ENCODE peak calls at places on chromosomes 1 and 21, in four cellular contexts. One of them, this sample, is unnamed.

GRCh38 chr1:27402349-27402754 is 9.9 kb downstream of the GPR3 start:
- DNase-seq in dorsolateral prefrontal cortex: peak
- DNase-seq in mesothelial cell of epicardium: no peak
- DNase-seq in progenitor cell of endocrine pancreas: no peak
- DNase-seq in this sample: no peak

GRCh38 chr1:201072149-201072548 is 40.1 kb downstream of the CACNA1S start:
- DNase-seq in mesothelial cell of epicardium: no peak
- DNase-seq in progenitor cell of endocrine pancreas: no peak
- DNase-seq in dorsolateral prefrontal cortex: no peak
- DNase-seq in this sample: no peak

GRCh38 chr21:42974832-42975820 is 764 bp downstream of the PKNOX1 start:
- DNase-seq in dorsolateral prefrontal cortex: peak
- DNase-seq in progenitor cell of endocrine pancreas: peak
- DNase-seq in mesothelial cell of epicardium: peak
- DNase-seq in this sample: peak

GRCh38 chr1:36456391-36456928 is 6.2 kb upstream of the OSCP1 start:
- DNase-seq in dorsolateral prefrontal cortex: no peak
- DNase-seq in progenitor cell of endocrine pancreas: no peak
- DNase-seq in mesothelial cell of epicardium: no peak
- DNase-seq in this sample: no peak

GRCh38 chr1:37673920-37674319 is 18.4 kb upstream of the CDCA8 start:
- DNase-seq in progenitor cell of endocrine pancreas: no peak
- DNase-seq in dorsolateral prefrontal cortex: no peak
- DNase-seq in mesothelial cell of epicardium: no peak
- DNase-seq in this sample: no peak

GRCh38 chr1:68320349-68320748 is 88.0 kb upstream of the WLS start:
- DNase-seq in dorsolateral prefrontal cortex: no peak
- DNase-seq in progenitor cell of endocrine pancreas: no peak
- DNase-seq in mesothelial cell of epicardium: no peak
- DNase-seq in this sample: no peak

GRCh38 chr1:63429281-63429680 is 61.9 kb downstream of the ALG6 start:
- DNase-seq in mesothelial cell of epicardium: no peak
- DNase-seq in dorsolateral prefrontal cortex: no peak
- DNase-seq in progenitor cell of endocrine pancreas: no peak
- DNase-seq in this sample: no peak

GRCh38 chr1:76503100-76503499 is 364.2 kb upstream of the ST6GALNAC5 start:
- DNase-seq in mesothelial cell of epicardium: no peak
- DNase-seq in dorsolateral prefrontal cortex: no peak
- DNase-seq in progenitor cell of endocrine pancreas: no peak
- DNase-seq in this sample: no peak

GRCh38 chr1:164588388-164589341 is 29.7 kb downstream of the PBX1 start:
- DNase-seq in dorsolateral prefrontal cortex: no peak
- DNase-seq in mesothelial cell of epicardium: peak
- DNase-seq in progenitor cell of endocrine pancreas: peak
- DNase-seq in this sample: no peak

GRCh38 chr1:6958407-6958806 is 173.2 kb downstream of the CAMTA1 start:
- DNase-seq in mesothelial cell of epicardium: no peak
- DNase-seq in progenitor cell of endocrine pancreas: no peak
- DNase-seq in dorsolateral prefrontal cortex: no peak
- DNase-seq in this sample: no peak

GRCh38 chr1:208029381-208030319 is 118.7 kb upstream of the CD34 start:
- DNase-seq in mesothelial cell of epicardium: no peak
- DNase-seq in dorsolateral prefrontal cortex: no peak
- DNase-seq in progenitor cell of endocrine pancreas: no peak
- DNase-seq in this sample: no peak

GRCh38 chr1:1058921-1059493 is 15.1 kb downstream of the RNF223 start:
- DNase-seq in mesothelial cell of epicardium: no peak
- DNase-seq in progenitor cell of endocrine pancreas: no peak
- DNase-seq in dorsolateral prefrontal cortex: no peak
- DNase-seq in this sample: no peak

GRCh38 chr1:10225573-10225972 is 15.2 kb downstream of the KIF1B start:
- DNase-seq in mesothelial cell of epicardium: no peak
- DNase-seq in dorsolateral prefrontal cortex: no peak
- DNase-seq in progenitor cell of endocrine pancreas: no peak
- DNase-seq in this sample: no peak

GRCh38 chr1:89918127-89918793 is 76.7 kb upstream of the ZNF326 start:
- DNase-seq in progenitor cell of endocrine pancreas: no peak
- DNase-seq in mesothelial cell of epicardium: no peak
- DNase-seq in dorsolateral prefrontal cortex: no peak
- DNase-seq in this sample: no peak

GRCh38 chr1:8343464-8344001 is 25.6 kb downstream of the SLC45A1 start:
- DNase-seq in mesothelial cell of epicardium: no peak
- DNase-seq in progenitor cell of endocrine pancreas: no peak
- DNase-seq in dorsolateral prefrontal cortex: no peak
- DNase-seq in this sample: no peak

GRCh38 chr21:34858559-34858958 is 189.8 kb downstream of the CLIC6 start:
- DNase-seq in mesothelial cell of epicardium: no peak
- DNase-seq in progenitor cell of endocrine pancreas: no peak
- DNase-seq in dorsolateral prefrontal cortex: no peak
- DNase-seq in this sample: no peak

DNA sequence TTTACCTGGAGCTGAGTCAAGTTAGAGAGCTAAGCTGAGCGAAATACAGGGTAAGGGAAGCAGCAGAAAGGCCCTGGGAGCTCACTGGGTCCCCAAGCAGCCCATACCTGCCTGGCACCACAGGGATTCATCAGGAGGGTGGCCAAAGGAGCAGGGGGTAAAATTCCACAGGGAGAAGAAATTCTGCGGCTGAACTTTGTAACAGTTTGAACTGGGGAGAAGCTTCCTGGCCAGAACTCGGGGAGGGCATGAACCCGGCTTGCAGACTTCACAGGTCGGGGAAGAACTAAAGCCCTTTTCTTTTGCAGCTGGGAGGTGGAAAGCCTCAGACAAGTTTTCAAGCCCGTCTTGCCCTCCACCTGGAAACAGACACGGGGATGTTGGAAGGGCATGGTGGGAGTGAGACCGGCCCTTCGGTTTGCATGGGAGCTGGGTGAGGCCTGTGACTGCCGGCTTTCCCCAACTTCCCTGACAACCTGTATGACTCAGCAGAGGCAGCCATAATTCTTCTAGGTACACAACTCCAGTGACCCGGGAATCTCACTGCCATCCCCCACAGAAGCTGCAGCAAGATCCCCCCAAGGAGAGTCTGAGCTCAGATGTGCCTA is 11.3 kb downstream of the THEM4 start:
- DNase-seq in mesothelial cell of epicardium: no peak
- DNase-seq in dorsolateral prefrontal cortex: no peak
- DNase-seq in progenitor cell of endocrine pancreas: no peak
- DNase-seq in this sample: no peak
- TF ChIP-seq CTCF in mesothelial cell of epicardium: no peak
- TF ChIP-seq CTCF in dorsolateral prefrontal cortex: no peak
- TF ChIP-seq CTCF in progenitor cell of endocrine pancreas: no peak
- TF ChIP-seq CTCF in this sample: no peak

DNA sequence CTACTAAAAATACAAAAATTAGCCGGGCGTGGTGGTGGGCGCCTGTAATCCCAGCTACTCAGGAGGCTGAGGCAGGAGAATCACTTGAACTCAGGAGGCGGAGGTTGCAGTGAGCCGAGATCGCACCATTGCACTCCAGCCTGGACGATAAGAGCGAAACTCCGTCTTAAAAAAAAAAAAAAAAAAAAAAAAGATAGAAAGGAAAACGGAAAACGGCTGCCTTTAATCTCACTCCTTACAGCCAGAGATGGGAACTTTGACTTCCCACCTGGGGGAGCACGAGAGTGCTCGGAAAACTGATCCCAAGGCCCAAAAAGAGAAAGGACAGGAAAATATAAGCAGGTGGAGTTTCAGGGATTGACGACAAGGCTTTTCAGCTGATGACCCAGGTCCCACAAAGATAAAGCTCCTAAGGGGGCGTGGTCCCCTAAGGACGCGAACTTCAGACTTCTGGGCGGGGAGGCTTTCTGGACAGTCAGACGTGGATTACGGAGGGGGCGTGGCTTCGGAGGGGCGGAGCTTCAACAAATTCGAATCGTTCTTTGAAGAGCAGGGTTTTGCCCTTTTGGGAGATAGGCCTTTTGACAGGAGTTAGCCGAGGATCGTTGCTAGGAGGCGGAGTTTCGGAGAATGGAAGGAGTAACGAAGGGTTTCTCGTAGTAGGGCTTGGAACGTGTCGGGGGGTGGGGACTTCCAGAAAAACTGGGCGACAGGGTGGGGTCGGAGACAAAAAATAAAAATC is 966 bp upstream of the CKS1B start:
- DNase-seq in dorsolateral prefrontal cortex: peak
- DNase-seq in progenitor cell of endocrine pancreas: peak
- DNase-seq in mesothelial cell of epicardium: peak
- DNase-seq in this sample: peak
- TF ChIP-seq CTCF in dorsolateral prefrontal cortex: peak
- TF ChIP-seq CTCF in progenitor cell of endocrine pancreas: peak
- TF ChIP-seq CTCF in mesothelial cell of epicardium: no peak
- TF ChIP-seq CTCF in this sample: no peak

DNA sequence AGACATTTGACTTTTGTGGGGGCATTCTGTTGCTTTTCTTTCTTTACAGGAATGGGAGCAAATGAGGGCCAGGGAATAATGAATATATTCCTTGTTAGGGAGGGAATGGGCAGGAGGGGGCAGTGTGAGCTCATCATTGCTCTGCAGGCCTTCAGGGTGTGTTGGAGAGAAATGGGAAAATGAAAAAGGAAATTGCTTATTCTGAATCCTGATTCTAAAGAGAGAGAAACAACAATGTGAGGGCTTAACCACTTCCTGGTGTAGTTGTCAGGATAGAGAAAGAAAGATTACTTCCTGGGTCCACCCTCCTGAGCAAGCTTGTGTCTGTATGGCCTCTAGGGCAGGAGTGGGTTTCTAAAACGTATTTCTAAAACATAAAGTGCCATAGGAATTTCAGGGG is 28.3 kb downstream of the VANGL2 start:
- DNase-seq in dorsolateral prefrontal cortex: peak
- DNase-seq in mesothelial cell of epicardium: no peak
- DNase-seq in progenitor cell of endocrine pancreas: peak
- DNase-seq in this sample: no peak
- TF ChIP-seq CTCF in dorsolateral prefrontal cortex: peak
- TF ChIP-seq CTCF in mesothelial cell of epicardium: peak
- TF ChIP-seq CTCF in progenitor cell of endocrine pancreas: peak
- TF ChIP-seq CTCF in this sample: no peak

DNA sequence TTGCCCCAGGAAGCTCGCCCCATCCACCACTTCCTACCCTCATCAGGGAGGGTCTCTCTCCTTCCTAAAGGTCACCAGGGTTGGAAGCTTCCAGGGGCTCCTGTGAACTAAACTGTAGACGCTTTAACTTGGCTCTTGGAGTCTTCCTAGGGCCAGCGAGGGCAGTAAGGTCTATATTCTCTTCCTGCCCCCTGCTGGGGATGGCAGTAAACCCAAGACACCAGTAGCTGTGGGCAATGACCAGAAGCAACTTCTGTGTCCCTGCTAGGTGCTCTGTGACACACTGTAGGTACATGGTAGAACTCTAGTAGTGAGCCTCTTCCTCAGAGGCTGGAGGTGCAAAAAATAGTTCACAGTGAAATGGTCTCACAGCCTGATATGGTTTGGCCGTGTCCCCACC is 30.0 kb downstream of the KCND3 start:
- DNase-seq in mesothelial cell of epicardium: no peak
- DNase-seq in dorsolateral prefrontal cortex: no peak
- DNase-seq in progenitor cell of endocrine pancreas: no peak
- DNase-seq in this sample: no peak
- TF ChIP-seq CTCF in mesothelial cell of epicardium: no peak
- TF ChIP-seq CTCF in dorsolateral prefrontal cortex: no peak
- TF ChIP-seq CTCF in progenitor cell of endocrine pancreas: no peak
- TF ChIP-seq CTCF in this sample: no peak

GRCh38 chr1:18373882-18374493 is 106.7 kb upstream of the KLHDC7A start:
- DNase-seq in mesothelial cell of epicardium: no peak
- DNase-seq in dorsolateral prefrontal cortex: no peak
- DNase-seq in progenitor cell of endocrine pancreas: peak
- DNase-seq in this sample: no peak
- TF ChIP-seq CTCF in mesothelial cell of epicardium: no peak
- TF ChIP-seq CTCF in dorsolateral prefrontal cortex: no peak
- TF ChIP-seq CTCF in progenitor cell of endocrine pancreas: peak
- TF ChIP-seq CTCF in this sample: no peak

GRCh38 chr1:86692636-86693035 is 11.7 kb upstream of the SH3GLB1 start:
- DNase-seq in progenitor cell of endocrine pancreas: no peak
- DNase-seq in dorsolateral prefrontal cortex: no peak
- DNase-seq in mesothelial cell of epicardium: no peak
- DNase-seq in this sample: no peak

DNA sequence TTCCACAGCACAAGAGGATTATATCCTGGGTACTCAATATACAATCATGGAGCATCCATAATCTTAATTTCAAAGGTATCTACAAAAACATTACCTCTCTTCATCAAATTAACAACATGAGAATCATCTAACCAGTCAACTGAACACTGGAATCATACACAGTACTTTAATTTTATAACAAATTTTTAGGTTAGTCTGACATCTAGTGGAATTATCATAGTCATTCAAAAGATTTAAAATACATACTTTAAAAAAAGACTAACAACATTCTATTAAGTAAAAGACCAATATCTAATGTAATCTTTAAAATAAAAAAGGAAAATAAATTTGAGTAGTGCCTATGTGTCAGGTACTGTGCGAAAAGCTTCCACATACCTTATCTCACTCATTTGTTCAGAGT is 16.8 kb upstream of the SH3GLB1 start:
- DNase-seq in progenitor cell of endocrine pancreas: no peak
- DNase-seq in mesothelial cell of epicardium: no peak
- DNase-seq in dorsolateral prefrontal cortex: no peak
- DNase-seq in this sample: no peak
- TF ChIP-seq CTCF in progenitor cell of endocrine pancreas: no peak
- TF ChIP-seq CTCF in mesothelial cell of epicardium: no peak
- TF ChIP-seq CTCF in dorsolateral prefrontal cortex: peak
- TF ChIP-seq CTCF in this sample: no peak

GRCh38 chr1:107965112-107965991 is at the start of gene VAV3:
- DNase-seq in progenitor cell of endocrine pancreas: peak
- DNase-seq in mesothelial cell of epicardium: peak
- DNase-seq in dorsolateral prefrontal cortex: peak
- DNase-seq in this sample: no peak
- TF ChIP-seq CTCF in progenitor cell of endocrine pancreas: peak
- TF ChIP-seq CTCF in mesothelial cell of epicardium: no peak
- TF ChIP-seq CTCF in dorsolateral prefrontal cortex: no peak
- TF ChIP-seq CTCF in this sample: no peak

GRCh38 chr1:155062702-155063411 is 683 bp upstream of the EFNA4 start:
- DNase-seq in dorsolateral prefrontal cortex: no peak
- DNase-seq in mesothelial cell of epicardium: no peak
- DNase-seq in progenitor cell of endocrine pancreas: peak
- DNase-seq in this sample: no peak

GRCh38 chr1:155062151-155062686 is 1.3 kb upstream of the EFNA4 start:
- DNase-seq in progenitor cell of endocrine pancreas: peak
- DNase-seq in mesothelial cell of epicardium: no peak
- DNase-seq in dorsolateral prefrontal cortex: no peak
- DNase-seq in this sample: no peak

GRCh38 chr1:155064813-155065436 is 1.4 kb downstream of the EFNA4 start:
- DNase-seq in mesothelial cell of epicardium: no peak
- DNase-seq in progenitor cell of endocrine pancreas: no peak
- DNase-seq in dorsolateral prefrontal cortex: no peak
- DNase-seq in this sample: no peak

GRCh38 chr1:155063550-155064108 is at the start of gene EFNA4:
- DNase-seq in mesothelial cell of epicardium: peak
- DNase-seq in progenitor cell of endocrine pancreas: peak
- DNase-seq in dorsolateral prefrontal cortex: no peak
- DNase-seq in this sample: no peak

GRCh38 chr1:155064109-155064812 is 721 bp downstream of the EFNA4 start:
- DNase-seq in progenitor cell of endocrine pancreas: no peak
- DNase-seq in dorsolateral prefrontal cortex: no peak
- DNase-seq in mesothelial cell of epicardium: no peak
- DNase-seq in this sample: no peak
- TF ChIP-seq CTCF in progenitor cell of endocrine pancreas: no peak
- TF ChIP-seq CTCF in dorsolateral prefrontal cortex: no peak
- TF ChIP-seq CTCF in mesothelial cell of epicardium: no peak
- TF ChIP-seq CTCF in this sample: no peak